ENCODE peak calls at places on chromosomes 3 and 15, in six cellular contexts. O is A549, W is endothelial cell of umbilical vein, L is WTC11, T is K562, I is HepG2. Z is an unnamed sample.

GRCh38 chr3:194323785-194324735 is 27.1 kb downstream of the CPN2 start:
- DNase-seq in O (peak), W (no peak), L (no peak), T (peak), I (peak), Z (no peak)

GRCh38 chr3:72818915-72819314 is 29.3 kb downstream of the SHQ1 start:
- DNase-seq in O (no peak), W (peak), L (no peak), T (no peak), I (no peak), Z (no peak)

GRCh38 chr15:33278816-33279612 is 31.8 kb upstream of the RYR3 start:
- DNase-seq in O (peak), W (peak), L (no peak), T (no peak), I (no peak), Z (peak)

GRCh38 chr15:96889734-96890480 is 559.4 kb downstream of the NR2F2 start:
- DNase-seq in O (no peak), W (peak), L (no peak), T (no peak), I (no peak), Z (no peak)

GRCh38 chr3:12139111-12139511 is 19.6 kb downstream of the TIMP4 start:
- DNase-seq in O (peak), W (peak), L (peak), T (no peak), I (peak), Z (no peak)

GRCh38 chr3:30688776-30689175 is 82.4 kb downstream of the TGFBR2 start:
- DNase-seq in O (peak), W (peak), L (no peak), T (no peak), I (no peak), Z (no peak)

GRCh38 chr15:95875141-95875643 is 455.3 kb upstream of the NR2F2 start:
- DNase-seq in O (no peak), W (peak), L (no peak), T (no peak), I (peak), Z (no peak)

GRCh38 chr15:48996276-48996675 is 32.6 kb upstream of the SHC4 start:
- DNase-seq in O (no peak), W (no peak), L (no peak), T (no peak), I (no peak), Z (no peak)

GRCh38 chr3:33787328-33788009 is 11.0 kb upstream of the PDCD6IP start:
- DNase-seq in O (peak), W (peak), L (peak), T (peak), I (peak), Z (no peak)

GRCh38 chr15:38531509-38531908 is 33.1 kb downstream of the RASGRP1 start:
- DNase-seq in O (no peak), W (no peak), L (no peak), T (no peak), I (no peak), Z (no peak)

GRCh38 chr15:92623435-92623834 is 32.1 kb downstream of the FAM174B start:
- DNase-seq in O (no peak), W (no peak), L (no peak), T (no peak), I (no peak), Z (no peak)

GRCh38 chr3:46921871-46922271 is 44.4 kb downstream of the PTH1R start:
- DNase-seq in O (no peak), W (no peak), L (no peak), T (no peak), I (no peak), Z (no peak)

GRCh38 chr3:100634493-100635272 is 25.3 kb downstream of the ADGRG7 start:
- DNase-seq in O (peak), W (peak), L (no peak), T (no peak), I (peak), Z (no peak)
- TF ChIP-seq JUN in O (no peak), W (no peak), L (no peak), T (no peak), I (no peak), Z (no peak)

GRCh38 chr3:44323341-44323955 is 15.1 kb upstream of the TCAIM start:
- DNase-seq in O (peak), W (peak), L (peak), T (peak), I (peak), Z (no peak)
- TF ChIP-seq JUN in O (no peak), W (no peak), L (no peak), T (no peak), I (no peak), Z (no peak)

DNA sequence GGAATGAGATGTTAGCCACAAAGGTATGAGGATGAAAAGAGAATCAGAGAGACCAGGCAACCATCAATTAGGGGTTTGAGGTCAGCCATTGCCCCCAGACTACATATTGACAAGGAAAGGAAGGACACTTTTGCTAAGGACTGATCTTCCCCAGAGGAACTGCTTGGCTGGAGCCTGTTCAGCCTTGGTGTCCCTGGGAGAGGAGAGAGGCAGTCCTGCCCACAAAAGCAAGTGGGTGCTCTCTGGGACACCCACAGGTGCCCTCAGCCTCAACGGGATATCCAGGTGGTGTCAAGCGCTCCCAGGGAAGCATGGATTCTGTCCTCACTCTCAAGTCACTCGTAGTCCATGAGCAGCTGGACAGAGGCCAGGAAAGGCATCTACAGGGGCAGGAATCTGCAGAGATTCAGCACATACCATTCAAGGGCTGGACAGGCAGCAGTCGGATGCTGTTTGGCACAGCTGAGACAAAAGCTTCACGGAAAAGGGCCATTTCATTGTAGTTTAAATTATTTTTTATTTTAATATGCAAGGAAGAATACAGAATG is 166.2 kb downstream of the UACA start:
- DNase-seq in O (peak), W (no peak), L (no peak), T (no peak), I (peak), Z (no peak)
- TF ChIP-seq JUN in O (no peak), W (no peak), L (no peak), T (no peak), I (no peak), Z (no peak)

GRCh38 chr3:120416868-120417267 is 33.9 kb downstream of the FSTL1 start:
- DNase-seq in O (no peak), W (no peak), L (no peak), T (no peak), I (no peak), Z (no peak)
- TF ChIP-seq JUN in O (no peak), W (no peak), L (no peak), T (no peak), I (no peak), Z (no peak)

GRCh38 chr3:36972163-36972562 is 20.8 kb downstream of the EPM2AIP1 start:
- DNase-seq in O (no peak), W (no peak), L (no peak), T (no peak), I (peak), Z (no peak)

GRCh38 chr3:36973141-36973540 is 19.8 kb downstream of the EPM2AIP1 start:
- DNase-seq in O (no peak), W (no peak), L (no peak), T (peak), I (no peak), Z (no peak)

GRCh38 chr3:36969540-36970432 is 23.1 kb downstream of the EPM2AIP1 start:
- DNase-seq in O (peak), W (peak), L (no peak), T (peak), I (peak), Z (no peak)

GRCh38 chr3:36965440-36965839 is 20.6 kb upstream of the TRANK1 start:
- DNase-seq in O (no peak), W (no peak), L (peak), T (no peak), I (no peak), Z (no peak)

GRCh38 chr3:36969085-36969484 is 23.8 kb downstream of the EPM2AIP1 start:
- DNase-seq in O (no peak), W (no peak), L (no peak), T (no peak), I (no peak), Z (no peak)
- TF ChIP-seq JUN in O (no peak), W (no peak), L (no peak), T (no peak), I (no peak), Z (no peak)

DNA sequence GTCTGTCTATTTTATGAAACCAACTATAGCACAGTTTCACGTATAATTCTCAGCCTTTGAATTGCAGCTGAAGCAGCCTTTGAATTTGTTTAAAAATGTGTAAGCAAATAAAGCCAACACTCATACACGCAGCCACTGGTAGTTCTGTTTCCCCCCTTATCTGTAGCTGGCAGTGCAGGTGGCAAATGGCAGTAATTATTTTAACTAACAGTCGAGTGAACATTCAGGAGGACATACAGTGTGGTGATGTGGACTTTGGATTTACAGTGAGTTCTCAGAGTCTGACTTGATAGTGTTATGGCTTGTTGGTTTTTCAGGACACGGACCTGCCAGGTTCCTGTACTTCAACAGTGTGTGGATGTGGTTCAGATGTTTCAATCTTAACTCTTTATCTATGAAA is 64.0 kb upstream of the SKOR1 start:
- DNase-seq in O (no peak), W (no peak), L (no peak), T (no peak), I (peak), Z (no peak)
- TF ChIP-seq JUN in O (no peak), W (no peak), L (no peak), T (no peak), I (no peak), Z (no peak)

GRCh38 chr15:22263738-22264137 is 183.4 kb downstream of the OR4M2 start:
- DNase-seq in O (no peak), W (no peak), L (no peak), T (no peak), I (no peak), Z (no peak)

GRCh38 chr15:22262613-22263020 is 182.3 kb downstream of the OR4M2 start:
- DNase-seq in O (peak), W (no peak), L (no peak), T (no peak), I (no peak), Z (no peak)

GRCh38 chr15:22265056-22265945 is 185.0 kb downstream of the OR4M2 start:
- DNase-seq in O (no peak), W (no peak), L (no peak), T (no peak), I (no peak), Z (no peak)

GRCh38 chr15:22265961-22266360 is 185.6 kb downstream of the OR4M2 start:
- DNase-seq in O (no peak), W (no peak), L (no peak), T (no peak), I (no peak), Z (no peak)

DNA sequence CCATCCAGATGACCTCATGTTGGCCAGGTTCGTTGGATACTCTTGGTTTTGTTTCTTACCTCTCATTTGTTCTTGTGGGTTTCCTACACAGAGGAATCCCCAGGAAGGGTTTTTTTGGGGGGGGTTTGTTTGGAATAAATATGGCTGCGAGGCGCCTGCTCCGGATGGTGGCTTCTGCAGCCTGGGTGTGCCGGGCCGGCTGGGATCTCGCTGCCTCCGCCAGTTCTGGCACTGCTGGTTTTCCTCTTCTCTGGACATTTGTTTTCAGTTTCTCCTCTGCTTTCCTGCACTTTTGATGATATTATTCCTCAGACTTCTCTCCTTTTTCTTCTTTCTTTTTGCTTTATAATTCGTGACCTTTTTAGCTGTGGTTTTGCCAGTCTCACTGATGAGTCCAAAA is 187.4 kb downstream of the OR4M2 start:
- DNase-seq in O (no peak), W (no peak), L (no peak), T (no peak), I (no peak), Z (no peak)
- TF ChIP-seq JUN in O (no peak), W (no peak), L (no peak), T (no peak), I (no peak), Z (no peak)

GRCh38 chr3:143973352-143974021 is 1.9 kb downstream of the DIPK2A start:
- DNase-seq in O (peak), W (peak), L (no peak), T (no peak), I (peak), Z (no peak)
- TF ChIP-seq JUN in O (no peak), W (no peak), L (no peak), T (no peak), I (no peak), Z (no peak)

GRCh38 chr3:42067324-42067723 is 23.8 kb upstream of the TRAK1 start:
- DNase-seq in O (no peak), W (peak), L (no peak), T (no peak), I (no peak), Z (no peak)
- TF ChIP-seq JUN in O (no peak), W (no peak), L (no peak), T (no peak), I (no peak), Z (no peak)

Z was measured in H1.